ENCODE peak calls at places on chromosomes 7 and 10, in four cellular contexts. One of them, this sample, is unnamed.

GRCh38 chr10:97069576-97070362 is 116.0 kb downstream of the SLIT1 start:
- DNase-seq in endodermal cell: peak
- DNase-seq in neural crest cell: no peak
- DNase-seq in NCI-H1105: no peak
- DNase-seq in this sample: no peak

GRCh38 chr10:45008524-45009161 is 7.9 kb downstream of the ZNF22 start:
- DNase-seq in neural crest cell: peak
- DNase-seq in endodermal cell: no peak
- DNase-seq in NCI-H1105: peak
- DNase-seq in this sample: no peak

GRCh38 chr10:73368238-73368637 is 9.6 kb upstream of the CFAP70 start:
- DNase-seq in endodermal cell: no peak
- DNase-seq in NCI-H1105: no peak
- DNase-seq in neural crest cell: no peak
- DNase-seq in this sample: no peak

GRCh38 chr7:67311901-67312300 is 315.3 kb downstream of the TYW1 start:
- DNase-seq in NCI-H1105: no peak
- DNase-seq in neural crest cell: no peak
- DNase-seq in endodermal cell: no peak
- DNase-seq in this sample: no peak

GRCh38 chr7:55977831-55978230 is 13.4 kb downstream of the NIPSNAP2 start:
- DNase-seq in endodermal cell: no peak
- DNase-seq in NCI-H1105: peak
- DNase-seq in neural crest cell: no peak
- DNase-seq in this sample: no peak

GRCh38 chr7:108236681-108237415 is 106.7 kb upstream of the LAMB4 start:
- DNase-seq in endodermal cell: no peak
- DNase-seq in NCI-H1105: no peak
- DNase-seq in neural crest cell: no peak
- DNase-seq in this sample: no peak

GRCh38 chr7:44798649-44799275 is 2.3 kb downstream of the PPIA start:
- DNase-seq in endodermal cell: no peak
- DNase-seq in NCI-H1105: no peak
- DNase-seq in neural crest cell: no peak
- DNase-seq in this sample: no peak

GRCh38 chr10:73807471-73807870 is 3.9 kb downstream of the NDST2 start:
- DNase-seq in neural crest cell: no peak
- DNase-seq in endodermal cell: no peak
- DNase-seq in NCI-H1105: no peak
- DNase-seq in this sample: no peak

GRCh38 chr10:63761243-63761642 is 240.0 kb downstream of the REEP3 start:
- DNase-seq in NCI-H1105: no peak
- DNase-seq in neural crest cell: no peak
- DNase-seq in endodermal cell: no peak
- DNase-seq in this sample: no peak

GRCh38 chr7:45446195-45446944 is 127.8 kb upstream of the ADCY1 start:
- DNase-seq in neural crest cell: no peak
- DNase-seq in endodermal cell: no peak
- DNase-seq in NCI-H1105: no peak
- DNase-seq in this sample: no peak

GRCh38 chr10:16260388-16260787 is 176.4 kb upstream of the PTER start:
- DNase-seq in NCI-H1105: no peak
- DNase-seq in endodermal cell: no peak
- DNase-seq in neural crest cell: no peak
- DNase-seq in this sample: no peak

GRCh38 chr10:101136708-101137121 is 5.6 kb downstream of the TLX1 start:
- DNase-seq in neural crest cell: no peak
- DNase-seq in NCI-H1105: no peak
- DNase-seq in endodermal cell: no peak
- DNase-seq in this sample: no peak

GRCh38 chr10:92241158-92241500 is 49.7 kb downstream of the CPEB3 start:
- DNase-seq in endodermal cell: peak
- DNase-seq in NCI-H1105: no peak
- DNase-seq in neural crest cell: no peak
- DNase-seq in this sample: no peak

GRCh38 chr7:157850481-157851444 is 514.0 kb downstream of the DNAJB6 start:
- DNase-seq in endodermal cell: no peak
- DNase-seq in neural crest cell: no peak
- DNase-seq in NCI-H1105: no peak
- DNase-seq in this sample: no peak

GRCh38 chr7:118184392-118184899 is 482 bp downstream of the LSM8 start:
- DNase-seq in endodermal cell: no peak
- DNase-seq in neural crest cell: no peak
- DNase-seq in NCI-H1105: no peak
- DNase-seq in this sample: no peak

GRCh38 chr7:143906895-143907294 is 4.9 kb upstream of the TCAF1 start:
- DNase-seq in NCI-H1105: no peak
- DNase-seq in endodermal cell: peak
- DNase-seq in neural crest cell: no peak
- DNase-seq in this sample: no peak